ENCODE peak calls at places on chromosome 13, in six cellular contexts. T, B, Y, J, A and K are unnamed samples.

GRCh38 chr13:113589251-113589960 is 4.9 kb downstream of the TFDP1 start:
- DNase-seq in A (no peak), B (no peak), Y (no peak), T (no peak), J (no peak), K (no peak)

GRCh38 chr13:34900288-34900739 is 41.8 kb upstream of the NBEA start:
- DNase-seq in Y (no peak), B (no peak), A (no peak), J (no peak), T (peak; percentile 92), K (no peak)

GRCh38 chr13:79679334-79679733 is 198.4 kb downstream of the NDFIP2 start:
- DNase-seq in B (no peak), Y (peak; percentile 79), A (peak; percentile 76), J (peak; percentile 70), T (peak; percentile 93), K (peak; percentile 71)

GRCh38 chr13:69882451-69882850 is 225.2 kb upstream of the ATXN8OS start:
- DNase-seq in T (no peak), A (no peak), B (no peak), J (no peak), Y (no peak), K (no peak)

GRCh38 chr13:50274181-50274580 is 258.9 kb downstream of the KCNRG start:
- DNase-seq in B (no peak), J (no peak), A (no peak), Y (no peak), T (no peak), K (no peak)

GRCh38 chr13:91185294-91185863 is 162.1 kb upstream of the MIR17HG start:
- DNase-seq in B (no peak), J (no peak), A (peak; percentile 54), Y (no peak), T (peak; percentile 28), K (no peak)

GRCh38 chr13:50161052-50161451 is 145.8 kb downstream of the KCNRG start:
- DNase-seq in Y (no peak), T (no peak), B (no peak), A (peak; percentile 59), J (peak; percentile 35), K (no peak)

GRCh38 chr13:95624020-95624419 is 20.5 kb downstream of the DZIP1 start:
- DNase-seq in B (no peak), A (peak; percentile 58), T (peak; percentile 90), Y (peak; percentile 14), J (peak; percentile 67), K (peak; percentile 38)

GRCh38 chr13:91406619-91407018 is 8.2 kb downstream of the GPC5 start:
- DNase-seq in B (no peak), A (peak; percentile 47), Y (peak; percentile 53), J (peak; percentile 27), T (peak; percentile 90), K (peak; percentile 16)

GRCh38 chr13:110702089-110702488 is 3.8 kb downstream of the CARS2 start:
- DNase-seq in A (no peak), T (no peak), Y (no peak), J (no peak), B (no peak), K (no peak)

GRCh38 chr13:110706570-110707378 is 858 bp upstream of the CARS2 start:
- DNase-seq in Y (no peak), J (no peak), B (no peak), T (no peak), A (no peak), K (no peak)

GRCh38 chr13:110702591-110703526 is 3.1 kb downstream of the CARS2 start:
- DNase-seq in Y (no peak), J (no peak), T (no peak), B (no peak), A (no peak), K (no peak)

GRCh38 chr13:110705356-110705825 is 525 bp downstream of the CARS2 start:
- DNase-seq in B (no peak), J (no peak), Y (no peak), A (no peak), T (no peak), K (no peak)

DNA sequence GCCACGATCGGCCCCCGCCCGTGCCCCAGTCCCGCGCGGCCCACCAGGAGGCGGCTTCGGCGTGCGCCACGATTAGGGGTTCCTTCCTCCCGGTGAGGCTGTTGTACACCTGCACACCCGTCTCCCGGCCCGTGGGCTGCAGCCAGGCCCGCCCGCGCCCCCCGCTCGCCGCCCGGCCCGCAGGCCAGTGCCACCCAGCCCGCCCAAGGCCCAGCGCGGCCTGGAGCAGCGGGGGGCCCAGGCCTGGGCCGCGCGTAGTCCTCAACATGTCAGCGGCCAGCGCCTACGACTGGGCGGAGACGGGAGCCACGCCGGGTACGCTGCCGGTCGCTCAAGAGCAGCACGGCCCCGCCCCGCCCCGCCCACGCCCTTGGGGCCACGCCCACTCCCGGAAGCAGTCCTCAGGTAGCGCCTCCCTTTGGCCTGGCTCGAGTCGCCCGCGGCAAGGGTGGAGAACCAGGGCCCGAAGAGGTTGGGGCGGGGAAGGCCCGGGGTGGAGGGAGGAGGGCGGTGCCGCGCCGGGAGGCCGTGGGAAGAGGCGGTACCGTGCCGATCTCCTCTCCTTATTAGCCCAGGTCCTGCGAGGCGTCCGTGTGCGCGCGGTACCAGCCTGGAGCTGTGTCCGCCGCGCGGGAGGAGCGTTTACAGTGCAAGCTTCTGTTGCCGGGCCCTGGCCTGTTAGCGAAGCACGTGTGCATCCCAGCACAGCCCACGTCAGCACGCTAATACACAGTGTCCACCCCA is at the start of gene CARS2:
- DNase-seq in J (peak; percentile 96), A (peak; percentile 94), B (peak; percentile 84), T (peak; percentile 97), Y (peak; percentile 95), K (peak; percentile 90)
- TF ChIP-seq CTCF in J (peak; percentile 9), A (no peak), B (no peak), T (no peak), Y (no peak), K (no peak)

GRCh38 chr13:35988648-35989081 is 142.5 kb downstream of the DCLK1 start:
- DNase-seq in T (peak; percentile 53), Y (no peak), A (no peak), B (no peak), J (peak; percentile 35), K (no peak)

GRCh38 chr13:35987572-35988513 is 143.3 kb downstream of the DCLK1 start:
- DNase-seq in T (peak; percentile 63), Y (peak; percentile 54), J (no peak), A (no peak), B (no peak), K (no peak)

GRCh38 chr13:35992964-35993363 is 138.2 kb downstream of the DCLK1 start:
- DNase-seq in J (no peak), B (no peak), T (no peak), A (no peak), Y (no peak), K (no peak)

GRCh38 chr13:35994131-35994966 is 136.8 kb downstream of the DCLK1 start:
- DNase-seq in B (no peak), A (peak; percentile 33), T (no peak), J (peak; percentile 93), Y (no peak), K (no peak)

GRCh38 chr13:35990196-35990595 is 141.0 kb downstream of the DCLK1 start:
- DNase-seq in Y (peak; percentile 52), T (peak; percentile 71), J (no peak), A (no peak), B (no peak), K (no peak)
- TF ChIP-seq CTCF in Y (peak; percentile 60), T (peak; percentile 81), J (no peak), A (peak; percentile 28), B (no peak), K (no peak)

GRCh38 chr13:46614582-46614981 is 61.6 kb downstream of the LRCH1 start:
- DNase-seq in J (no peak), B (no peak), A (no peak), Y (no peak), T (no peak), K (no peak)
- TF ChIP-seq CTCF in J (no peak), B (no peak), A (no peak), Y (no peak), T (no peak), K (no peak)

GRCh38 chr13:23161176-23161825 is 19.5 kb upstream of the SGCG start:
- DNase-seq in B (no peak), A (no peak), Y (no peak), T (no peak), J (peak; percentile 46), K (no peak)

GRCh38 chr13:23160241-23161175 is 20.3 kb upstream of the SGCG start:
- DNase-seq in T (peak; percentile 63), J (peak; percentile 43), A (peak; percentile 12), B (no peak), Y (peak; percentile 36), K (peak; percentile 13)

GRCh38 chr13:23159587-23160240 is 21.1 kb upstream of the SGCG start:
- DNase-seq in J (no peak), A (no peak), Y (peak; percentile 40), B (no peak), T (peak; percentile 69), K (peak; percentile 17)

DNA sequence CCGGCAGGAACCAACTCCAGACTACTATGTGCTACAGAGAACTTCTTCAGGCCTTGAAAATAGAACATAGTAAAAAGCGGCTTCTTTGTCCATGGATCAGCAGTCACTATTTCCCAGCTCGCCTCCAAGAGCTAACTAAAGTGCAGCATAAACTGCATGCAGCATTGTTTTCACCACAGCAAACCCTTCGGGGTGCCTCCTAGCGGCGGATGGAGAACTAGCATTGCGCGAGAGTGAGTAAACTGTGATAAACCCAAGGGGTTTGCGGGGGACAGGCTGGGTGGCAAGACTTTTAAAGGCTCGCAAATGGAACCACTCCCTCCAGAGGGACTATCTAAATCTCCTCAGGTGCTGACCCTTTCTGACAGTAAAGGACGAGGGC is 21.6 kb upstream of the SGCG start:
- DNase-seq in T (peak; percentile 90), Y (peak; percentile 85), J (peak; percentile 42), B (no peak), A (peak; percentile 31), K (peak; percentile 69)
- TF ChIP-seq CTCF in T (peak; percentile 91), Y (peak; percentile 67), J (peak; percentile 80), B (no peak), A (peak; percentile 61), K (peak; percentile 87)

DNA sequence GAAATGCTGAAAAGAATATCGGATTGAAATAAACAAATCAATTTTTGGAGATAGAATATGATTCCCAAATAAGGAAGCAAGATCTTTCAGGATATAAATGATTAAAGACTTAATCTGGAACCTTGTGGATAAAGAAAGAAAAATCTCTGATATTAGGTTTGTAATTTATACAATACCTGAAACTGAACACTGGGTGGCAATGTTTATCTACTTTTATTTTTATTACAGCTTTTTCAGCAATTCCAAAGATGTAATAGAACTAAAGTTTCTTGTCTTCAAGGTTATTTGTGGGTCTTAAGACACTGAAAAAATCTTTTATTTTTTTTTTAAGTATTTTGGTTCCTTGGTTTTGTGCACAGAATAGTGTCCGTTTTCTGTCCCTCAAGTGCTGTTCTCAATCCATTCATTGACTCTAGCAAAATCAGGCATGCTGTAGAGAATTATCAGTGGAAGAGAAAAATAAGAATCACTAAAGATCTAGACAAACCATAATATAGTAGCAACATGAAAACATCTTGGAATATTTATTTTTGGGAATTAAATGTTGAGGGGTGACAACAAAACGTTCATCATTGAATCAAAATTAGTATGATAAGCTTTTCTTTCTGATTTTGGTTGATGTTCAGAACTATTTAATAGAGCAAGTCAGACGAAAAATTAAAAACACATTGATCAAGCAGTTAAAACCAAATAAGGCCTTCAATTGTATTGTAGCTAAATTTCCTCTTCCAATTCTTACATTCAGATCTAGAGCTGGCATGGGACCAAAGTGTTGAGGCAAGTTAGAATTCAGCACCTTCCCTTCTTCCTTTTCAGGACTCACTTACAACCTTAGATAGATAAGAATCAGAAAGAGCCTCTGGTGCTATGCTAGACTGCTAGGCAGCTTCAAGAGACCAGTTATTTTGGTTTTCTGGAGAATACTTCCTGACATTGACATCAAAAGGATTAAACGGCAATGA is 704.4 kb upstream of the PCDH20 start:
- DNase-seq in T (peak; percentile 43), J (no peak), B (no peak), Y (no peak), A (peak; percentile 31), K (no peak)
- TF ChIP-seq CTCF in T (peak; percentile 65), J (peak; percentile 40), B (no peak), Y (peak; percentile 45), A (peak; percentile 53), K (peak; percentile 76)

GRCh38 chr13:66994097-66994496 is 236.0 kb downstream of the PCDH9 start:
- DNase-seq in Y (peak; percentile 83), J (peak; percentile 60), B (no peak), A (no peak), T (peak; percentile 95), K (peak; percentile 69)
- TF ChIP-seq CTCF in Y (peak; percentile 66), J (peak; percentile 63), B (no peak), A (no peak), T (peak; percentile 81), K (peak; percentile 68)